ENCODE peak calls at places on chromosome 18, in eight cellular contexts. W is Calu3, U is right atrium auricular region, M is psoas muscle, D is coronary artery, V is progenitor cell of endocrine pancreas, C is heart right ventricle, H is thoracic aorta. P is an unnamed sample.

GRCh38 chr18:79938196-79938595 is 13.3 kb downstream of the SLC66A2 start:
- DNase-seq in H (no peak), D (peak), W (no peak), C (no peak), V (no peak), M (no peak), U (no peak), P (no peak)

GRCh38 chr18:55694291-55694690 is 106.3 kb upstream of the TCF4 start:
- DNase-seq in C (no peak), M (no peak), D (no peak), U (no peak), W (no peak), V (no peak), H (no peak), P (no peak)

GRCh38 chr18:5914971-5915370 is 19.6 kb upstream of the TMEM200C start:
- DNase-seq in C (no peak), W (no peak), V (no peak), H (no peak), D (no peak), U (no peak), M (no peak), P (no peak)

GRCh38 chr18:32777049-32777448 is 4.2 kb upstream of the KLHL14 start:
- DNase-seq in H (no peak), U (no peak), C (no peak), M (no peak), V (no peak), W (no peak), D (no peak), P (no peak)

GRCh38 chr18:6479699-6480098 is 65.0 kb upstream of the L3MBTL4 start:
- DNase-seq in M (no peak), U (no peak), V (no peak), D (no peak), C (no peak), W (no peak), H (no peak), P (no peak)

GRCh38 chr18:74806700-74807416 is 209.2 kb downstream of the ZNF407 start:
- DNase-seq in V (no peak), U (no peak), W (peak), D (no peak), M (no peak), H (no peak), C (no peak), P (no peak)

GRCh38 chr18:43620936-43621335 is 343.6 kb upstream of the SYT4 start:
- DNase-seq in M (no peak), V (no peak), H (no peak), D (no peak), W (peak), U (no peak), C (no peak), P (no peak)

GRCh38 chr18:31783059-31783458 is 22.4 kb upstream of the SLC25A52 start:
- DNase-seq in W (no peak), C (no peak), D (no peak), U (no peak), V (no peak), M (no peak), H (no peak), P (no peak)

GRCh38 chr18:3104190-3105054 is 91.5 kb upstream of the LPIN2 start:
- DNase-seq in D (no peak), H (no peak), C (no peak), U (no peak), M (no peak), V (no peak), W (no peak), P (no peak)

GRCh38 chr18:23136326-23137092 is 1.2 kb downstream of the CABLES1 start:
- DNase-seq in U (peak), V (peak), H (no peak), D (peak), M (peak), C (peak), W (peak), P (peak)

GRCh38 chr18:76459687-76460350 is 35.2 kb downstream of the ZNF516 start:
- DNase-seq in H (peak), W (peak), C (no peak), U (peak), D (peak), M (peak), V (no peak), P (no peak)
- TF ChIP-seq CTCF in H (no peak), W (no peak), C (peak), U (no peak), D (no peak), M (no peak), V (no peak), P (no peak)

GRCh38 chr18:63074987-63075404 is 244.6 kb downstream of the BCL2 start:
- DNase-seq in V (peak), M (peak), C (peak), U (peak), W (peak), D (peak), H (no peak), P (peak)

GRCh38 chr18:63071566-63072175 is 247.9 kb downstream of the BCL2 start:
- DNase-seq in M (no peak), V (no peak), D (no peak), W (no peak), C (no peak), H (no peak), U (no peak), P (no peak)

GRCh38 chr18:63070750-63071502 is 248.6 kb downstream of the BCL2 start:
- DNase-seq in V (no peak), H (no peak), M (no peak), D (no peak), C (no peak), W (no peak), U (no peak), P (no peak)

GRCh38 chr18:63069496-63069895 is 250.1 kb downstream of the BCL2 start:
- DNase-seq in V (no peak), M (no peak), H (no peak), W (no peak), C (no peak), U (no peak), D (no peak), P (no peak)

DNA sequence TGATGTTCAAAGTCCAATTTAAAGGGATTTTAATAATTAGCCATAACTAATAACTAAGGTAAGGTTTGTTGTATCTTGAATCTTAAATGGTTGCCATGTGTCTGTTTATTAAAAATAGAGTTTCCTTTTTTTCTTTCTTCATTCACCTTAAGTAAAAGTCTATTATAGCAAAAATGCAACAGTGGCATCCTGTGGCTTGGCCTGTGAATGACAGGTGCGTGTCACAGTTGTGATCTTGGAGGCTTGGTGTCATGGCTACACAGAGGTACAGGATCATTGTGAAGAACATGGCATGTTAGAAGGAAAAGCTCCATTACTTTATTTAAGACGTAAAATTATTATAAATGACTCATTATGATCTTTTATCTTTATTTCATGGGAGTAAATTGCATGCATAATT is 246.1 kb downstream of the BCL2 start:
- DNase-seq in U (no peak), M (no peak), C (no peak), D (no peak), W (peak), V (no peak), H (no peak), P (no peak)
- TF ChIP-seq CTCF in U (no peak), M (no peak), C (no peak), D (no peak), W (no peak), V (no peak), H (no peak), P (no peak)

GRCh38 chr18:25352629-25353005 is 651 bp upstream of the ZNF521 start:
- DNase-seq in D (no peak), U (no peak), W (no peak), H (no peak), V (no peak), M (no peak), C (no peak), P (no peak)

GRCh38 chr18:25351280-25351772 is 640 bp downstream of the ZNF521 start:
- DNase-seq in W (no peak), H (no peak), U (no peak), C (peak), V (no peak), D (no peak), M (no peak), P (no peak)

GRCh38 chr18:25350561-25351201 is 1.3 kb downstream of the ZNF521 start:
- DNase-seq in W (no peak), U (no peak), C (peak), V (peak), D (no peak), H (no peak), M (peak), P (peak)

GRCh38 chr18:25353080-25353479 is 1.1 kb upstream of the ZNF521 start:
- DNase-seq in D (no peak), W (no peak), U (no peak), H (no peak), V (no peak), C (no peak), M (no peak), P (no peak)

DNA sequence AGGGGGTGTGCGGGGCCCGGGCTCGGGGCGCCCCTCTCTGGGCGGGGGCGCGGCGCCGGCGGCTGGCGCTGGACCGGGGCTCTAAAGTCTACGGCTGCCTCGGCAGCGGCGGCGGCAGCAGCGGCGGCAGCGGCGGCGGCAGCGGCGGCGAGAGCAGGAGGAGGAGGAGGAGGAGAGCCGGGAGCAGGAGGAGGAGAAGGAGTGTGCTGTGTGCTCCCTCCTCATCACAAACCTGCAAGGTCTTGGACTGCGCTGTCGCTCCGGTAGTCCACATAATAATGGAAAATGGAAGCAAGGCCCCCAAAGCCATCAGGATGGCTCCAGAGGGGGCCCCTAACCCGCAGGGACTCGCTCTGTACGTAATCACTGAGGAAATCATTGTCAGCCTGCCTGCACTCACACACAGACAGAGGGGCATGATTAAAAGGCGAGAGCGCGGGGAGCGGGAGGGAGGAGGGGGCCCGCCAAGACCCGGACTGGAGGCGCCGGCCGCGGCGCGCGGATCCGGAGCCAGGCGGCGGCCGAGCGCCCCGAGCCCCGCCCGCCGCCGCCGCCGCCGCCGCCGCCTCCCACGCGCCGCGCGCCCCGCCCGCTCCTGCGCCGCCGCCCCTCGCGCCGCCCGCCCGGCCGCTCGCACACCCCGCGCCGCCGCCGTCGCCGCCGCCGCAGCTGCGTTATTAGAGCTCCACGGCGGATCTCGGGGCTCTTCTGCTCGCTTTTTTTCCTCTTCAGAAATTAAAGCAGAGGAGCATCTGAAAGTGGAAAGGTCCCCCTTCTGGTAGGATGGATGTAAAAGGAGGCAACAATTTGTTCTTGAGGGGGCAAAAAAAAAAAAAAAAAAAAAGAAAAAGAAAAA is at the start of gene ZNF521:
- DNase-seq in V (peak), D (peak), M (peak), U (peak), H (peak), W (peak), C (peak), P (peak)
- TF ChIP-seq CTCF in V (peak), D (no peak), M (peak), U (peak), H (no peak), W (no peak), C (peak), P (no peak)

GRCh38 chr18:56789004-56789888 is 138.1 kb downstream of the WDR7 start:
- DNase-seq in W (peak), H (no peak), C (peak), M (no peak), V (no peak), U (peak), D (no peak), P (no peak)
- TF ChIP-seq CTCF in W (peak), H (no peak), C (peak), M (peak), V (peak), U (no peak), D (no peak), P (peak)

DNA sequence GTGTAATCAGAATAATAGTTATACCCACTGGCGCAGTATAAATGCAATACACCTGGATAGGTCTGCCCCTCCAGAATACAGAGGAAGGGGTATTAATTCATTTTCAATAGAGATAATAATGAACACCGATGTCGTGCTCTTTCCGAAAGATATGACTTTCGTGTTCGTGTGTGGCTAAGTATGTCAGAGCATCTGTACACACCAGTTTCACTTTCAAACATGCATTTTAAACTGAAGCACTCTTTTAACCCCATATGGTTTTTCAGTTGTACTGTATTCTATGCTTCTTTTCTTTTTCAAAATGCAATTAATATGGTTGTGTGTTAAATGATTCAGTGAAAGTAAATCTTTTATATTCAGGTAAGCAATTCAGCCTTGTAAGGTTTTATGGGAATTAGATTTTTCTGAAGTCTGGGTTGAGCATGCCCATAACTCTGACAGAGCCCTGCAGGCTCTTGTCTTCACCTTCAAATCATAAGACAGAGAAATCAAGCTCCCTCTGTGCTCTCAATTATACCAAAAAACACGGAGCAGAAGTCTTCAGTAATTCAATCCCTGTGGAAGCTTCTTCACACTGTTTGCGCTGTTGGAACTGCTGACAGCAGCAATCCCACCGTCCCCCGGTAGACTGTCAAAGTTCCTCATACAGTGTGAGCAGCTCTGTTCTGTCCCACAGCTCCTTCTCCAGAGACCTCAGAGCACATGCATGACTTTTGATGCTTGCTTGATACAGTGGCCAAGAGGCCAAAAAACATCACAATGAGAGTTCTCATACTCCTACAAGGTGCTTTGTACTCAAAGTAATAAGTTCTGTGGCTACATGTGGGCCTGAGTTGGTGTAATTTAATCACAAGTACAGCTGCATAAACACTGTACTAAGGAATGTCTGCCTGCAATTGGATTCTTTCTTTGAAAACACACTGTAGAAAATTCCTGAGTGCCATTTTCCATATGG is 186.9 kb downstream of the ZNF521 start:
- DNase-seq in U (no peak), H (no peak), D (no peak), C (no peak), V (no peak), W (no peak), M (no peak), P (no peak)
- TF ChIP-seq CTCF in U (no peak), H (no peak), D (no peak), C (no peak), V (no peak), W (no peak), M (peak), P (no peak)

DNA sequence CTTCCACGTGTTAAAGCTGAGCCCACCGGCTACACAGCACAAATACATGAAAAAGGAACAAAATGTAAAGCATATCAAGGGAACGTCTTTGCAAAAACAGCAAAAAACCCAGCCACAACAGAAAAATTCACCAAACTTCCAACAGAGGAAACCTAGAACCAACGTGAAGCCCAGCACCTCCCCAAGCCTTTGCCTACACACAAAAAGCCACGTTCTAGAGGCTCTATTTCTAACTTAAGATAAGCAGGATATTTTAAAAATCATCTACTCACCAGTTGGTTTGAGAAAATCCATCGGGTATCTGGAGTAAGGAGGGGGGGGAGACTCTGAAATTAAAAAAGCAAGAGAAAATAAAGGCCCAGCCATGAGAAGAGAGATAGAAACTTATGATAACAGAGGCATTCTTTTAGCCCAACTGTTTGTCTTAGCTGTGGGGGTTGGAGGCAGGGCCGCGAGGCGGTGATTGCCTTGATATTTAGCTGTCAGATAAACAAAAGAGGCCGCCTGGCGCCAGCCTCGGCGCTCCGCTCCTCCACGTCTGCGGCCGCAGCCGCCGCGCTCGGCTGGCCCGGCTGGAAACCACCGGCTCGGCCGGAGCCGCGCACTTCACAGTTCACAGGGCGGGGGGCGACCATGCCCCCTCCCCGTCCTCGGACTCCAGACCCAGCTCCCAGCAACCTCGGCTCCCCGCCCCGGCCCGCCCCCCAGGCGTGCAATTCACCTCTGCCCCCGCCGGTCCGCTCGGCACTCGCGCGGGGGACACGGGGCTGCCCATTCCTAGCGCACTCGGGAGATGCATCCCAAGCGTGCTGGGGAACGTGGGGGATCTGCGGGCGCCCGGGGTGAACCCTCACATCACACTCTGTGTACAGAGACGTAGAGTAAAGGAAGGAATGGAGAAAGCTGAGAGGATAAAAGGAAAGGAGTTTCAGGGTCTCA is 2.4 kb downstream of the SMAD7 start:
- DNase-seq in V (peak), U (no peak), C (no peak), M (peak), H (no peak), W (peak), D (peak), P (peak)
- TF ChIP-seq CTCF in V (no peak), U (peak), C (peak), M (no peak), H (no peak), W (no peak), D (no peak), P (no peak)

P was measured in activated B cell treated with CpG ODN at 0.5 μM for 24 hours.